ENCODE peak calls at places on chromosomes 13 and 19, in four cellular contexts. One of them, this sample, is unnamed.

GRCh38 chr19:10010247-10010691 is at the start of gene COL5A3:
- DNase-seq in cardiac muscle cell: peak; percentile 72
- DNase-seq in aorta: peak; percentile 83
- DNase-seq in right cardiac atrium: peak; percentile 82
- DNase-seq in this sample: no peak

GRCh38 chr13:21233086-21233485 is 56.6 kb downstream of the MRPL57 start:
- DNase-seq in cardiac muscle cell: no peak
- DNase-seq in aorta: no peak
- DNase-seq in right cardiac atrium: no peak
- DNase-seq in this sample: no peak

GRCh38 chr19:41588497-41589209 is 12.7 kb downstream of the CEACAM21 start:
- DNase-seq in cardiac muscle cell: peak; percentile 48
- DNase-seq in aorta: no peak
- DNase-seq in right cardiac atrium: no peak
- DNase-seq in this sample: no peak

GRCh38 chr19:11924886-11925583 is at the start of gene ZNF700:
- DNase-seq in cardiac muscle cell: peak; percentile 91
- DNase-seq in aorta: peak; percentile 97
- DNase-seq in right cardiac atrium: peak; percentile 94
- DNase-seq in this sample: peak; percentile 89

GRCh38 chr19:14391156-14391821 is 10.0 kb downstream of the ADGRE5 start:
- DNase-seq in cardiac muscle cell: no peak
- DNase-seq in aorta: no peak
- DNase-seq in right cardiac atrium: no peak
- DNase-seq in this sample: no peak

GRCh38 chr19:48551437-48552302 is at the start of gene SULT2B1:
- DNase-seq in cardiac muscle cell: no peak
- DNase-seq in aorta: no peak
- DNase-seq in right cardiac atrium: no peak
- DNase-seq in this sample: no peak

GRCh38 chr19:21484631-21485030 is 20.8 kb upstream of the ZNF429 start:
- DNase-seq in cardiac muscle cell: no peak
- DNase-seq in aorta: no peak
- DNase-seq in right cardiac atrium: no peak
- DNase-seq in this sample: no peak

GRCh38 chr13:47409778-47410177 is 512.9 kb upstream of the HTR2A start:
- DNase-seq in cardiac muscle cell: no peak
- DNase-seq in aorta: no peak
- DNase-seq in right cardiac atrium: no peak
- DNase-seq in this sample: no peak

GRCh38 chr19:15464394-15465385 is at the start of gene RASAL3:
- DNase-seq in cardiac muscle cell: peak; percentile 46
- DNase-seq in aorta: peak; percentile 23
- DNase-seq in right cardiac atrium: no peak
- DNase-seq in this sample: no peak

GRCh38 chr13:99501952-99502310 is 659 bp downstream of the TM9SF2 start:
- DNase-seq in cardiac muscle cell: peak; percentile 35
- DNase-seq in aorta: no peak
- DNase-seq in right cardiac atrium: peak; percentile 22
- DNase-seq in this sample: no peak

GRCh38 chr13:97367016-97367415 is 67.0 kb upstream of the RAP2A start:
- DNase-seq in cardiac muscle cell: peak; percentile 55
- DNase-seq in aorta: no peak
- DNase-seq in right cardiac atrium: no peak
- DNase-seq in this sample: no peak

GRCh38 chr13:108786578-108787100 is 157.2 kb downstream of the MYO16 start:
- DNase-seq in cardiac muscle cell: no peak
- DNase-seq in aorta: no peak
- DNase-seq in right cardiac atrium: no peak
- DNase-seq in this sample: no peak

GRCh38 chr13:29948246-29948645 is 97.8 kb upstream of the UBL3 start:
- DNase-seq in cardiac muscle cell: no peak
- DNase-seq in aorta: no peak
- DNase-seq in right cardiac atrium: no peak
- DNase-seq in this sample: no peak

DNA sequence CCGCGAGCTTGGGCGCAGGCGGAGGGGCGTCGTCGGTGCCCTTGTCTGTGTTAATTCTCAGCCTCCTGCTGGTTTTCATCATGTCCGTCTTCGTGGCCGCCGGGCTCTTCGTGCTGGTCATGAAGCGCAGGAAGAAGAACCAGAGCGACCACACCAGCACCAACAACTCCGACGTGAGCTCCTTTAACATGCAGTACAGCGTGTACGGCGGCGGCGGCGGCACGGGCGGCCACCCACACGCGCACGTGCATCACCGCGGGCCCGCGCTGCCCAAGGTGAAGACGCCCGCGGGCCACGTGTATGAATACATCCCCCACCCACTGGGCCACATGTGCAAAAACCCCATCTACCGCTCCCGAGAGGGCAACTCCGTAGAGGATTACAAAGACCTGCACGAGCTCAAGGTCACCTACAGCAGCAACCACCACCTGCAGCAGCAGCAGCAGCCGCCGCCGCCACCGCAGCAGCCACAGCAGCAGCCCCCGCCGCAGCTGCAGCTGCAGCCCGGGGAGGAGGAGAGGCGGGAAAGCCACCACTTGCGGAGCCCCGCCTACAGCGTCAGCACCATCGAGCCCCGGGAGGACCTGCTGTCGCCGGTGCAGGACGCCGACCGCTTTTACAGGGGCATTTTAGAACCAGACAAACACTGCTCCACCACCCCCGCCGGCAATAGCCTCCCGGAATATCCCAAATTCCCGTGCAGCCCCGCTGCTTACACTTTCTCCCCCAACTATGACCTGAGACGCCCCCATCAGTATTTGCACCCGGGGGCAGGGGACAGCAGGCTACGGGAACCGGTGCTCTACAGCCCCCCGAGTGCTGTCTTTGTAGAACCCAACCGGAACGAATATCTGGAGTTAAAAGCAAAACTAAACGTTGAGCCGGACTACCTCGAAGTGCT is 6.4 kb downstream of the SLITRK5 start:
- DNase-seq in cardiac muscle cell: no peak
- DNase-seq in aorta: peak; percentile 77
- DNase-seq in right cardiac atrium: no peak
- DNase-seq in this sample: no peak
- H3K4me3 ChIP-seq in cardiac muscle cell: peak overlapping the region; percentile 34
- H3K4me3 ChIP-seq in aorta: peak overlapping the region; percentile 4
- H3K4me3 ChIP-seq in right cardiac atrium: peak overlapping the region; percentile 52
- H3K4me3 ChIP-seq in this sample: no peak overlapping the region

DNA sequence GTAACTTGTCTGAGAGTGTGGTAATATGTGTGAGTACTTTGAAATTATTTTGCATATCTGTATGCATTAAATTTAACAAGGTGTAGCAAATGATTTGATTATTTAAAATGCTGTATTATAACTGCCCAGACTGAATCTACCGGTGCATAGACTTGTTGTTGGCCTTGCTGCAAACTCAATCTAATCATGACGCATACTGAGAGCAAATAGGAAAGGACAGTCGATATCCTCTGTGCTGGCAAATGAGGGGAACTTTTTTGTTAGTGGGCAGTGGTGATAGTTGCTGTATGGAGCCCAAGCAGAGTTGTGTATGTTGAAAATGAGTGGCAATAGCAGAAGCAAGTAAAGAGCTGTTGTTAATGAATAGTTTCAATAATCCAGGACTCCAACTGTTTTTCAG is 127.4 kb downstream of the LMO7 start:
- DNase-seq in cardiac muscle cell: no peak
- DNase-seq in aorta: no peak
- DNase-seq in right cardiac atrium: no peak
- DNase-seq in this sample: no peak
- H3K4me1 ChIP-seq in cardiac muscle cell: peaks cover 5% of the 10 kb centered on the region
- H3K4me1 ChIP-seq in aorta: peaks cover 2% of the 10 kb centered on the region
- H3K4me1 ChIP-seq in right cardiac atrium: peaks cover 4% of the 10 kb centered on the region
- H3K4me1 ChIP-seq in this sample: no peaks in the 10 kb centered on the region

GRCh38 chr19:23971598-23971997 is 56.9 kb downstream of the ZNF726 start:
- DNase-seq in cardiac muscle cell: no peak
- DNase-seq in aorta: no peak
- DNase-seq in right cardiac atrium: no peak
- DNase-seq in this sample: no peak
- H3K9me3 ChIP-seq in cardiac muscle cell: no peaks in the 10 kb centered on the region
- H3K9me3 ChIP-seq in aorta: peaks cover 4% of the 10 kb centered on the region
- H3K9me3 ChIP-seq in right cardiac atrium: no peaks in the 10 kb centered on the region
- H3K9me3 ChIP-seq in this sample: no peaks in the 10 kb centered on the region

GRCh38 chr19:35300340-35300649 is 8.3 kb downstream of the MAG start:
- DNase-seq in cardiac muscle cell: no peak
- DNase-seq in aorta: no peak
- DNase-seq in right cardiac atrium: no peak
- DNase-seq in this sample: no peak
- H3K4me3 ChIP-seq in cardiac muscle cell: no peak overlapping the region
- H3K4me3 ChIP-seq in aorta: no peak overlapping the region
- H3K4me3 ChIP-seq in right cardiac atrium: no peak overlapping the region
- H3K4me3 ChIP-seq in this sample: no peak overlapping the region

GRCh38 chr19:17075860-17076538 is 422 bp downstream of the MYO9B start:
- DNase-seq in cardiac muscle cell: peak; percentile 31
- DNase-seq in aorta: peak; percentile 83
- DNase-seq in right cardiac atrium: peak; percentile 49
- DNase-seq in this sample: no peak

GRCh38 chr19:17076539-17076919 is 952 bp downstream of the MYO9B start:
- DNase-seq in cardiac muscle cell: no peak
- DNase-seq in aorta: no peak
- DNase-seq in right cardiac atrium: no peak
- DNase-seq in this sample: peak; percentile 32

GRCh38 chr19:17078038-17078919 is 2.7 kb downstream of the MYO9B start:
- DNase-seq in cardiac muscle cell: peak; percentile 48
- DNase-seq in aorta: no peak
- DNase-seq in right cardiac atrium: no peak
- DNase-seq in this sample: no peak

GRCh38 chr19:17078920-17079709 is 3.5 kb downstream of the MYO9B start:
- DNase-seq in cardiac muscle cell: peak; percentile 30
- DNase-seq in aorta: no peak
- DNase-seq in right cardiac atrium: no peak
- DNase-seq in this sample: no peak

GRCh38 chr19:17077447-17078028 is 2.0 kb downstream of the MYO9B start:
- DNase-seq in cardiac muscle cell: no peak
- DNase-seq in aorta: no peak
- DNase-seq in right cardiac atrium: no peak
- DNase-seq in this sample: no peak
- H3K4me1 ChIP-seq in cardiac muscle cell: peaks cover 17% of the 10 kb centered on the region
- H3K4me1 ChIP-seq in aorta: peaks cover 4% of the 10 kb centered on the region
- H3K4me1 ChIP-seq in right cardiac atrium: peaks cover 15% of the 10 kb centered on the region
- H3K4me1 ChIP-seq in this sample: peaks cover 9% of the 10 kb centered on the region

DNA sequence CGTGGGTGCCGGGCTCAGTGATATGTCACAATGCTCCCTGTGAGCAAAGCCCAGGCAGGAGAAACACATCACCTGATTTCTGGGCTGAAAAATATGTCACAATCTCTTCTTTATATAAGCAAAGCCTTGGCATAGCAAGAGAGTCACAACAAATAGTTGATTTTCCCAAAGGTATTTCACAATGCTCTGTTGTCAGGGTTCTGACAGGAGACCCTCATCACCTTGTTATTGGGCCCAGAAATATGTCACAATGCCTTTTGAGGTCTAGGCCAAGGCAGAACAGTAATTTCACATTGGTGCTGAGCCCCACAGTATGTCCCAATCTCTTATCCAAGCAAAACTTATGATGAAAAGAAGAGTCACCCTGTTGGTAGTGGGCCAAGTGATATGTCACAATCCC is 125.7 kb downstream of the ZNF675 start:
- DNase-seq in cardiac muscle cell: no peak
- DNase-seq in aorta: no peak
- DNase-seq in right cardiac atrium: no peak
- DNase-seq in this sample: no peak
- H3K9me3 ChIP-seq in cardiac muscle cell: no peaks in the 10 kb centered on the region
- H3K9me3 ChIP-seq in aorta: peaks cover 3% of the 10 kb centered on the region
- H3K9me3 ChIP-seq in right cardiac atrium: no peaks in the 10 kb centered on the region
- H3K9me3 ChIP-seq in this sample: no peaks in the 10 kb centered on the region

GRCh38 chr19:4550479-4551050 is 8.9 kb downstream of the SEMA6B start:
- DNase-seq in cardiac muscle cell: no peak
- DNase-seq in aorta: no peak
- DNase-seq in right cardiac atrium: no peak
- DNase-seq in this sample: no peak

GRCh38 chr19:4550018-4550417 is 9.5 kb downstream of the SEMA6B start:
- DNase-seq in cardiac muscle cell: no peak
- DNase-seq in aorta: no peak
- DNase-seq in right cardiac atrium: no peak
- DNase-seq in this sample: no peak

GRCh38 chr19:4548238-4548584 is 8.4 kb upstream of the LRG1 start:
- DNase-seq in cardiac muscle cell: no peak
- DNase-seq in aorta: no peak
- DNase-seq in right cardiac atrium: no peak
- DNase-seq in this sample: no peak

GRCh38 chr19:4543856-4544647 is 4.2 kb upstream of the LRG1 start:
- DNase-seq in cardiac muscle cell: no peak
- DNase-seq in aorta: no peak
- DNase-seq in right cardiac atrium: no peak
- DNase-seq in this sample: no peak

DNA sequence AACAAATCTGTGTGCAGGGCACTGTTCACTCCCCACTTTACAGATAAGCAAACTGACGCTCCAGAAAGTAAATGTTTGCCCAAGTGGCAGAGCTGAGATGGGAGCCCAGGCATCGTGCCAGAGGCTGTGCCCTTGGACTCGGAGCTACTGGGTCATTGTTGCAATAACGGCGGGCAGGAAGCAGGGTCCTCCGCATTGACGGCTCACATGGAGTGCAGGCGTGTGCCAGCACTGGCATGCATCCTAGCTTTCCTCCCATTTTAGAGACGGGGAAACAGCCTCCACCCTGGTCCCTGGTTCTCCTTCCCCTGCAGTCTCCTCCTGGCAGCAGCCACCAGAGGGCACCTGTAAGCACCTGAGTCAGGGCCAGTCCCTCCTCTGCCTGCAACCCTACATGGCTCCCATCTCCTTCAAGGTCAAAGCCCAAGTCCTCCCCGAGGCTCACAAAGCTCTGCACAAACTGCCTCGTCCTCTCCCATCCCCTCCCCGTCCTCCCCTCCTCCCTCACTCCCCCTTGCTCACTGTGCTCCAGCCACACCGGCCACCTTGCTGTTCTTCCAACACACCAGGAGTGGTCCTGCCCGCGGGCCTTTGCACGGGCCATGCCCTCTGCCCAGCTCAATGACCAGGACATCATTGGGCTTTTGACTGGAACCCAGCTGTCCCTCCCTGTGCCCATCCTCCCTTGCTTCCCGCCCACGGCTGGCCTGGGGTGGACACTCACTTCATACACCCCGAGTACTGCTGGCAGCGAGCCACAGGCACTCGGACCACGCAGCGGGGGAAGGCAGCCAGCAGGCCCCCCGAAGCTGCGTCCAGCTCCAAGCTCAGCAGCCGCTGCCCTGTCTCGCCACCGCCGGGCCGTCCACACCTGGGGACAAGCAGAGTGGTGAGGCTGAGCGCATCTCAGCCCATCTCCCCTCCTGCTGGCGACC is 7.7 kb upstream of the LRG1 start:
- DNase-seq in cardiac muscle cell: peak; percentile 23
- DNase-seq in aorta: no peak
- DNase-seq in right cardiac atrium: no peak
- DNase-seq in this sample: no peak
- H3K4me3 ChIP-seq in cardiac muscle cell: no peak overlapping the region
- H3K4me3 ChIP-seq in aorta: no peak overlapping the region
- H3K4me3 ChIP-seq in right cardiac atrium: no peak overlapping the region
- H3K4me3 ChIP-seq in this sample: no peak overlapping the region

DNA sequence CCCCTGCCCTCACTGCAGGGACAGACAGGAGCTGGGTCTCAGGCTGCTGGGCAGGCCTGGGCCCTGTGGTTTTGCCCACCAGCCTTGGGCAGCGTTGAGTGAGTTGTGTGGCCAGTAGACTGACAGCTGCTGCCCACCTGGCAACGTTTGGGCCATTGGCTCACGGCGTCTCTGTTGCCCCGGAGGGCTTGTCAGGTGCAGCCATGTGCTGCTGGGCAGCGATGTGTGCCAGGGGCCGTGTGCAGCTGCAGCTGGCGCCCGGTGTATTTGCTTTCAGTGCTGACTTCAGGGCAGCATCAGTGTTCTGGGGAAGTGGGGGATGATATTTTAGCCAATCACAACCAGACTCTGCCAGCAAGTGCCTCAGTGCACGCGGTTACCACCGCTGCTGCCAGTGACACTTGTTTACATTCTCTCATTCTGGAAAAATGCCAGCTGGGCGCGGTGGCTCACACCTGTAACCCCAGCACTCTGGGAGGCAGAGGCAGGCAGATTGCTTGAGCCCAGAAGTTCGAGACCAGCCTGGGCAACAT is 10.6 kb downstream of the FZR1 start:
- DNase-seq in cardiac muscle cell: no peak
- DNase-seq in aorta: no peak
- DNase-seq in right cardiac atrium: no peak
- DNase-seq in this sample: no peak
- H3K4me1 ChIP-seq in cardiac muscle cell: no peaks in the 10 kb centered on the region
- H3K4me1 ChIP-seq in aorta: no peaks in the 10 kb centered on the region
- H3K4me1 ChIP-seq in right cardiac atrium: peaks cover 4% of the 10 kb centered on the region
- H3K4me1 ChIP-seq in this sample: no peaks in the 10 kb centered on the region